ENCODE peak calls at places on chromosomes 7 and 10, in seven cellular contexts. M, X, C, N, L, R and P are unnamed samples.

GRCh38 chr10:87861566-87861952 is 1.8 kb downstream of the KLLN start:
- DNase-seq in M (peak; percentile 96), X (peak; percentile 27), N (peak; percentile 90), C (peak; percentile 92), L (peak; percentile 87), R (peak; percentile 86), P (peak; percentile 2)

GRCh38 chr10:49138361-49138891 is 4.6 kb upstream of the FAM170B start:
- DNase-seq in L (no peak), X (no peak), R (no peak), N (no peak), C (no peak), M (no peak), P (no peak)

GRCh38 chr7:19377611-19378339 is 232.6 kb upstream of the FERD3L start:
- DNase-seq in C (peak; percentile 49), R (no peak), N (no peak), M (no peak), X (no peak), L (no peak), P (no peak)

GRCh38 chr7:115869225-115869624 is 161.3 kb downstream of the TFEC start:
- DNase-seq in L (no peak), M (no peak), R (no peak), C (no peak), N (no peak), X (no peak), P (no peak)

GRCh38 chr10:91576096-91576545 is 56.8 kb downstream of the PPP1R3C start:
- DNase-seq in N (no peak), C (no peak), R (no peak), L (no peak), X (no peak), M (no peak), P (no peak)

GRCh38 chr7:143042821-143043271 is 9.3 kb upstream of the OR6V1 start:
- DNase-seq in X (no peak), L (no peak), R (no peak), N (no peak), C (no peak), M (no peak), P (no peak)

GRCh38 chr10:114394531-114394930 is 9.8 kb downstream of the AFAP1L2 start:
- DNase-seq in L (no peak), X (no peak), C (no peak), N (no peak), R (no peak), M (no peak), P (no peak)

GRCh38 chr10:44293306-44293778 is 91.6 kb downstream of the CXCL12 start:
- DNase-seq in L (no peak), M (no peak), N (no peak), C (no peak), R (no peak), X (no peak), P (no peak)

GRCh38 chr7:126659124-126659523 is 593.6 kb downstream of the GRM8 start:
- DNase-seq in N (no peak), C (no peak), X (no peak), R (no peak), M (no peak), L (no peak), P (no peak)

GRCh38 chr7:33836797-33837355 is 68.5 kb upstream of the BMPER start:
- DNase-seq in N (no peak), X (peak; percentile 22), L (no peak), C (no peak), R (no peak), M (no peak), P (no peak)

GRCh38 chr7:4725014-4725951 is 43.2 kb downstream of the FOXK1 start:
- DNase-seq in N (peak; percentile 73), R (peak; percentile 88), C (peak; percentile 93), L (peak; percentile 87), X (no peak), M (peak; percentile 92), P (peak; percentile 73)
- H3K4me3 ChIP-seq in N (no peak overlapping the region), R (no peak overlapping the region), C (peak overlapping the region; percentile 57), L (peak overlapping the region; percentile 45), X (no peak overlapping the region), M (peak overlapping the region; percentile 62), P (peak overlapping the region; percentile 80)

GRCh38 chr7:151008143-151008510 is 16.2 kb downstream of the ATG9B start:
- DNase-seq in M (peak; percentile 46), R (no peak), X (peak; percentile 43), L (no peak), N (peak; percentile 9), C (peak; percentile 44), P (no peak)

GRCh38 chr7:151006590-151007300 is 15.9 kb downstream of the NOS3 start:
- DNase-seq in C (no peak), L (no peak), M (peak; percentile 42), R (no peak), X (no peak), N (no peak), P (no peak)

GRCh38 chr7:151008511-151009323 is 15.6 kb downstream of the ATG9B start:
- DNase-seq in N (peak; percentile 63), X (peak; percentile 85), R (peak; percentile 74), L (peak; percentile 54), M (peak; percentile 71), C (peak; percentile 60), P (peak; percentile 72)

GRCh38 chr7:151005566-151005965 is 14.7 kb downstream of the NOS3 start:
- DNase-seq in N (no peak), M (no peak), L (no peak), R (no peak), C (no peak), X (no peak), P (no peak)

DNA sequence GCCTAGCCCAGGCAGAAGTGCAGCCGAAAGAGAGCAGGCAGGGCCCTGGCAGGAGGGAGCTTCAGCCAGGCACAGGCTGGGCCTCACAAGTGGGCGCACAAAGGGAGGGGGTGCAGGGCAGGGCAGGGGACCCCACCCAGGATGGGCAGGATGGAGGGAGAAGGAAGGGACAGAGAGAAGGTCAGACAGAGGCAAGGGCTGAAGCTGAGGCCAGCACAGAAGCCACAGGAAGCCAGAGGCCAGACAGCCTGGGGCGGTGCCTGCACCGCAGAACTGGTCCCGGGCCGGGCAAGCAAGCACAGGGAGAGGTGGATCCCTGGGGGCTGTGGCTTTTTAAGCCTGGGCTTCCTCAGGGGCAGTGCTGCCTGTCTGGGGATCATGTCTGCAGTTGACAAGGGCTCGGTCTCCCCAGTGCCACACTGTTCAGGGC is 16.7 kb downstream of the NOS3 start:
- DNase-seq in M (peak; percentile 44), X (no peak), C (no peak), N (peak; percentile 10), R (no peak), L (no peak), P (no peak)
- TF ChIP-seq CTCF in M (no peak), X (no peak), C (no peak), N (no peak), R (no peak), L (no peak), P (no peak)

GRCh38 chr7:156617215-156617614 is 23.4 kb upstream of the RNF32 start:
- DNase-seq in N (no peak), L (no peak), R (no peak), X (no peak), C (no peak), M (no peak), P (no peak)
- H3K4me3 ChIP-seq in N (no peak overlapping the region), L (no peak overlapping the region), R (no peak overlapping the region), X (no peak overlapping the region), C (no peak overlapping the region), M (peak overlapping the region; percentile 59), P (no peak overlapping the region)

DNA sequence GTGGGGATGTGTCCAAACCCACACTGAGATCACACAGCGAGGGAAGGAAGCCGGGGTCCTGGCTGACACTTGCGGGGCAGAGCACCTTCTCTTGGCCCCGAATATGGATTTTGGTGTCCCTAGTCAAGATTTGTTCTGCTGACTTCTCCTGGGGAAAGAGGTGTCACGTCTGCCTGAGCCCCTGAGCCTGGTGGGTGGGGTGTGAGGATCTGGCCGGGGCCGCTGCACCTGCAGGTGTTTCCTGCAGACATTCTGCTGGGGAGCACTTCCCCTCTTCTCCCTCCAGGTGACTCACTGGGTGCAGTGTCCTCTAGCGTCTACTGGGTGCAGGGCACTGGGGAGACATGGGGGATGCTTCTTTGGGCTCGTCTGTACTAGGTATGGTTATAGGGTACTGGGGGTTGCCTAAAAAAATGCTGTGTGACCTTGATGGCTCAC is 99.2 kb downstream of the GRK5 start:
- DNase-seq in M (no peak), R (no peak), L (peak; percentile 53), C (no peak), N (no peak), X (peak; percentile 82), P (peak; percentile 82)
- TF ChIP-seq CTCF in M (no peak), R (no peak), L (peak; percentile 28), C (peak; percentile 46), N (no peak), X (peak; percentile 90), P (peak; percentile 59)

DNA sequence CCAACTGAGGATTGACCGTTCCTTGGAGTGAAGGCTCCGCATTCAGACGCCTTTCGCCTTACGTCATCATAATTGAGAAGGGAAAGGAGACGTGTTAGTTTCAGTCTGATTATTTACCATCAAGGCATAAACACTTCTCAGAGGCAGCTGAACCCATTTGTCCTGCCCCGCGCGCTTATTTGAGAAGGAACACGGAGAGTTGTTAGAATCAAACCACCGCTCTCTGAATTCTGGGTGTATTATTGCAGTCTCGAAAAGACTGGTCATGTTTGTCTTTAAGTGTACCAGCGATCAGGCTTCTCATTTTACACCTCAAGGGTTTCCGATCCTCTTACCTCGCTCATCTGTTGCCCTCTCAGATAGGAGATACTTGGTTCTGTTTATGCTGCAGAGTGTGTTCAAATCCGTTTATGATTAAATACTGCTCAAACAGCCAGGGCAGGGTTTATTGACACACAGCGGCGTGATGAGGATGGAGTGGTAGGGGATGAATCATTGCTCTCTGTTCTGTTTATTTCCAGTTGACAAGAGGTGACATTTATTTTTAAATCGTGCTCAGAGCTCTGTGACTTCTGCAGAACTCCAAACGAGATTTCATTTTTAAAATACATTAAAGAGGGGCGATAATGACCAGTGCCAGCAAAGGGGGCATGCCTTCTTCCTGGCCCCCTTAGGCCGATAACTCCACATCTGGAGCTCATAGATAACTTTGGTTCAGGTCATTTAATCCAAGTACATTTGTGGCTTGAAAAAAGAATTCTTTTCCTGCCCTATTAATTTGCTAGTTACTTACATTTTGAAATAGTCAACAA is 30.5 kb downstream of the FOXK1 start:
- DNase-seq in R (no peak), X (no peak), N (no peak), M (no peak), L (no peak), C (no peak), P (no peak)
- H3K4me3 ChIP-seq in R (no peak overlapping the region), X (no peak overlapping the region), N (no peak overlapping the region), M (no peak overlapping the region), L (no peak overlapping the region), C (no peak overlapping the region), P (no peak overlapping the region)

DNA sequence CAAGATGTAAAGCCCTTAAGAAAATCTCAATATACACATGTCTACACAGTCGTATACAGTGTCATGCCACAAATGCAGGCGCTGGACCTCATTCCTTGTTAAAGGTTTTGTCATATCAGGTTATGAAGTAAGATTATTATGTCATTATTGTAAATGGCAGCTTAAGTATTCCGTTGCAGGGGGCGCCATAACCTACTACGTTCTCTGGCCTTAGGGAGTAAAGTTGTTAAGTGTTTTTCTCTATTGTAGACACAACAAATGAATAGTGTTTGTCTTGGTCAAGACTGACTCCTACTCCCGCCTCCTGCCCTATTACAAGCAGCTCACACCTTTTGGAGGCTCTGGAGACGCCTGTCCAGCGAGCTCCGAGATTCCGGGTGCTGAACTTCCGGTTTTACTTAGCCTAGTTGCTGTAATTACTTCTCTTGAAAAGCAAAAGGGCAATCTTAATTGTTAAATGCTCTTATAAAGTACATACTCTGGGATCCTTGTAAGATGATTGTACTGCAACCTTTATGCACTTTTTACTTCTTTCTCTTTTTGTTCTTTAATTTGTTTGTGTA is 984 bp downstream of the GATAD1 start:
- DNase-seq in N (peak; percentile 67), R (peak; percentile 55), C (peak; percentile 67), L (peak; percentile 47), M (peak; percentile 54), X (peak; percentile 61), P (peak; percentile 67)
- TF ChIP-seq CTCF in N (peak; percentile 55), R (peak; percentile 4), C (peak; percentile 54), L (no peak), M (peak; percentile 37), X (peak; percentile 66), P (peak; percentile 51)